ENCODE peak calls at places on chromosomes 13 and 19, in nine cellular contexts. N is breast epithelium, Z is transverse colon, C is esophagus squamous epithelium, P is stomach, V is Peyer's patch, R is H1, L is A549, F is body of pancreas. A is an unnamed sample.

GRCh38 chr19:750640-751423 is at the start of gene MISP:
- DNase-seq in N (no peak), Z (peak; percentile 95), C (no peak), P (peak; percentile 84), V (peak; percentile 98), R (no peak), L (peak; percentile 84), F (peak; percentile 71), A (no peak)

GRCh38 chr19:54302252-54302651 is 10.7 kb downstream of the LILRA5 start:
- DNase-seq in N (peak; percentile 27), Z (no peak), C (no peak), P (no peak), V (no peak), R (no peak), L (no peak), F (no peak), A (no peak)

GRCh38 chr13:28872427-28873176 is 52.5 kb downstream of the MTUS2 start:
- DNase-seq in N (no peak), Z (no peak), C (no peak), P (no peak), V (no peak), R (no peak), L (no peak), F (no peak), A (no peak)

GRCh38 chr19:3653865-3654513 is 27.4 kb upstream of the CACTIN start:
- DNase-seq in N (no peak), Z (no peak), C (no peak), P (no peak), V (no peak), R (peak; percentile 57), L (no peak), F (no peak), A (no peak)

GRCh38 chr19:2255982-2256685 is at the start of gene JSRP1:
- DNase-seq in N (no peak), Z (no peak), C (no peak), P (no peak), V (peak; percentile 51), R (no peak), L (no peak), F (no peak), A (no peak)

GRCh38 chr13:61142506-61142905 is 273.1 kb downstream of the PCDH20 start:
- DNase-seq in N (no peak), Z (no peak), C (no peak), P (no peak), V (no peak), R (no peak), L (no peak), F (no peak), A (no peak)

GRCh38 chr13:107650081-107650701 is 565.1 kb downstream of the LIG4 start:
- DNase-seq in N (no peak), Z (peak; percentile 13), C (no peak), P (peak; percentile 53), V (peak; percentile 58), R (peak; percentile 85), L (peak; percentile 27), F (peak; percentile 40), A (peak; percentile 28)

GRCh38 chr13:48155850-48156249 is 60.9 kb upstream of the MED4 start:
- DNase-seq in N (no peak), Z (no peak), C (no peak), P (no peak), V (no peak), R (no peak), L (peak; percentile 23), F (no peak), A (peak; percentile 7)

GRCh38 chr19:13089857-13090507 is 12.7 kb downstream of the LYL1 start:
- DNase-seq in N (no peak), Z (no peak), C (no peak), P (no peak), V (no peak), R (no peak), L (no peak), F (no peak), A (no peak)

GRCh38 chr19:39444598-39445257 is 654 bp upstream of the SUPT5H start:
- DNase-seq in N (no peak), Z (no peak), C (no peak), P (no peak), V (no peak), R (no peak), L (no peak), F (no peak), A (no peak)

GRCh38 chr13:40087021-40088002 is 431.9 kb downstream of the COG6 start:
- DNase-seq in N (no peak), Z (no peak), C (no peak), P (no peak), V (no peak), R (no peak), L (no peak), F (peak; percentile 43), A (no peak)

GRCh38 chr13:21243045-21243842 is 66.8 kb downstream of the MRPL57 start:
- DNase-seq in N (no peak), Z (no peak), C (no peak), P (no peak), V (no peak), R (no peak), L (no peak), F (no peak), A (no peak)

GRCh38 chr19:15021286-15022007 is 27.8 kb upstream of the CASP14 start:
- DNase-seq in N (no peak), Z (no peak), C (no peak), P (no peak), V (no peak), R (no peak), L (no peak), F (peak; percentile 30), A (no peak)

GRCh38 chr19:10431254-10431942 is 11.1 kb downstream of the PDE4A start:
- DNase-seq in N (no peak), Z (peak; percentile 61), C (no peak), P (peak; percentile 44), V (no peak), R (peak; percentile 65), L (no peak), F (no peak), A (no peak)
- TF ChIP-seq POLR2A in N (no peak), Z (no peak), C (no peak), P (no peak), V (no peak), R (no peak), L (no peak), F (no peak), A (no peak)

DNA sequence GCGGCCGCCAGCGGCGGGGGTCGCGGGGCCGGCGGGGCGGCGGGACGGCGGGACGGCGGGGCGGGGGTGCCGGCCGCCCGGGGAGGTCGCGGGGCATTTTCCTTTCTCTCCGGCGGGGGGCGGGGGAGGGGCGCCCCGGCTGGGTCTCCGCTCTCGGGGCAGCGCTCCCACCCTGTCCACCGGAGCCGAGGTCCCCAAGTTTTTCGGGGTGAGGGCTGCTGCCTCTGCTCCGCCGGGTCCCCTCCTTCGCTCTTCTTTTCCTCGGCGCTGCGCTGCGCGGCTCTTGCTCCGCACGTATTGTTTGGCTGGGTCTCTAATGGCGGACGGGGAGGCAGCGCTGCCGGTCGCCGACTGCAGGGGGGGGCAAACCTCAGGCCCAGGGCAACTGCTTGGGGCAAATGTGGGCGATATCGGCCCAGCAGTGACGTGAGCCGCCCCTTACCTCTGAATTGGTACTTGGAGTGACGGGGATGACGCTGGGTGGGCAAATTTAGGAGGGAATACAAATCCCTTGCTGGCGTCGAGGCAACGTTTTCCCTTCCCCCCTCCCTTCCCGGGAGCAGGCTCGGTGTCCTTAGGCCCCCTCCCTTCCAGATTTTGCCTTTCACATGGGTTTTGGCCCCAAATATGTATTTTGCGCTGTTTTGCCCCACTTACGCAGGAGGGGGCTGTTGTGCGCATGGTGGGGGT is 759 bp downstream of the ZMYM2 start:
- DNase-seq in N (peak; percentile 64), Z (peak; percentile 61), C (peak; percentile 7), P (peak; percentile 51), V (peak; percentile 79), R (peak; percentile 75), L (peak; percentile 35), F (peak; percentile 54), A (peak; percentile 35)
- TF ChIP-seq POLR2A in N (no peak), Z (no peak), C (no peak), P (no peak), V (no peak), R (no peak), L (peak; percentile 15), F (no peak), A (no peak)

DNA sequence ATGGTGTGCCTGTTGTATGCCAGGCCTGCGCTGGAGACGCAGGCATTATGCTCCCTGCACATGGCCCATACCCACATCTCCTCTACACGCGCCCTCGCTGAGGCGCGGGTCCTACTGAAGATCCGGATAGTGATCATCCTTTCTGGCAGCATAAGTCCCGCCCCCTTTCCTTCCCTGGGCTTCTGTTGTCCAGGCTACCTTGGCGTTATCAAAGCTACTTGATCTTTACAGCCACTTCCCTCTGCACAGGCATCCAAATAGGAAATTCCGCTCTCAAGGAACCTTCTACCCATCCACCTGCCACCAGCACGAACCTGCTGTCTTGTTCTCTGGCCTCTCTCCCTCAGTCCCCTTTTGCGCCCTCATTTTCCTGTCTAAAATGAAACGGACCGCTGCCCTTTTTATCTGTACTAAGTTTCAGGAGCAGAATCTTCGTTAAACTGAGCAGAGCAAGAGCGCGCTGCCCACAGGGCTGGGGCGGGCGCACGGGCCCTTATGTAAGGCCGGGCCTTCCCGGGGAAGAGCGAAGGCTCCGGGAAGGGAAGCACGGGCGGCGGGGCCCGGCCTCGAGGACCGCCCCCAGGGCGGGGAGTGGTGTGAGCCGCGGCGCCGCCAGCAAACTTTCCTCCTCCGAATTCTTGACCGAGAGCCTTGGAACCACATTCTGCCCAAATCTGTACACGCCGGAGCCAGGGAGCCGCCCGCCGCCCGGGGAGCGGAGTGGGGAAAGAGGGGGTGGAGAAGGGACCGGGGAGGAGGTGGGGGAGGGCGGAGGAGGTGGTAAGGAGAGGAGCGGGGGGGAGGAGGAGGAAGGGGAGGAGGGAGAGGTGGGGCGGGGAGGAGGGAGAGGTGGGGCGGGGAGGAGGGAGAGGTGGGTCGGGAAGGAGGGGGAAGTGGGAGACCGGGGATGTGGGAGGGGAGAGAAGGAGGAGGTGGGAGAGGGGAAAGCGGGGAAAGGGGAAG is 919 bp upstream of the UBE2L5 start:
- DNase-seq in N (peak; percentile 77), Z (peak; percentile 82), C (peak; percentile 37), P (peak; percentile 82), V (peak; percentile 85), R (peak; percentile 78), L (peak; percentile 80), F (peak; percentile 84), A (peak; percentile 50)
- TF ChIP-seq POLR2A in N (peak; percentile 58), Z (peak; percentile 82), C (no peak), P (no peak), V (peak; percentile 45), R (no peak), L (peak; percentile 36), F (peak; percentile 94), A (no peak)

DNA sequence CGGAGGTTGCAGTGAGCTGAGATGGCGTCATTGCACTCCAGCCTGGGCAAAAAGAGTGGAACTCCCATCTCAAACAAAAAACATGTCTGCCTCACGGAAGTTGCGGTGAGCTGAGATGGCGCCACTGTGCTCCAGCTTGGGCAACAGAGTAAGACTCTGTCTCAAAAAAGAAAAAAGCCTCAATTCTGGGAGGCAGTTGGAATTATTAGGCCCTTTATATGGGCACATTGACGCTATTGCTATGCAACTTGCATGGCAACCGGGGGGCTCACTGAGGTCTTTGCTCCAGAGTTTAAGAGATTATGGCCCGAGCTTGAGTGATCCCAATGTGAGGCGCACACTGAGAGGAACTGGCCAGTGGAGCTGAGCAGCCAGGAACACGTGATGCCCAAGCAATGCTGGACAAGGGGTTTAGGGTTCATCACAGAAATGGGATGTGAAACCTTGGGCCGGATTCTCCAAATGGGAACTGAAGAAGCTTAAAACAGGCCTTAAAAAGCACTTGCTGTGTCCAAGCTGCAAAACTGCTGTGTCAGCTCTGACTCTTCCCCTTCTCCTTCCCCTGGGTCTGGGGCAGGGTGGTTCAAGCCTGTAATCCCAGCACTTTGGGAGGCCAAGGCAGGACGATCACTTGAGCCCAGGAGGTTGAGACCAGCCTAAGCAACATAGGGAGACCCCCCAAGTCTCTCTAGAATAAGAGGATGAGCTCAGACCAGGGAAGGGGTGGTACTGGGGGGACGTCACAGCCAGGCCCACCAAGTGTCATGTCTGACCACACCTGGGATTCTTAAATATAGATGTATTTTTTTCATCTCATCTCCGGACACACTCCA is 2.5 kb downstream of the FTL start:
- DNase-seq in N (no peak), Z (peak; percentile 42), C (no peak), P (no peak), V (no peak), R (no peak), L (peak; percentile 92), F (peak; percentile 23), A (no peak)
- TF ChIP-seq POLR2A in N (peak; percentile 19), Z (no peak), C (no peak), P (no peak), V (no peak), R (peak; percentile 32), L (peak; percentile 74), F (peak; percentile 35), A (no peak)

A was measured in H54.